ENCODE peak calls at places on chromosomes 7 and 10, in five cellular contexts. One of them, this sample, is unnamed.

GRCh38 chr7:129213828-129214227 is 11.0 kb upstream of the AHCYL2 start:
- DNase-seq in CD8-positive, alpha-beta T cell: no peak
- DNase-seq in right cardiac atrium: no peak
- DNase-seq in PC-3: peak; percentile 30
- DNase-seq in sigmoid colon: peak; percentile 52
- DNase-seq in this sample: no peak

GRCh38 chr7:155983176-155983815 is 171.0 kb upstream of the SHH start:
- DNase-seq in CD8-positive, alpha-beta T cell: no peak
- DNase-seq in right cardiac atrium: no peak
- DNase-seq in PC-3: no peak
- DNase-seq in sigmoid colon: peak; percentile 51
- DNase-seq in this sample: no peak

GRCh38 chr10:58647770-58648169 is 135.1 kb downstream of the BICC1 start:
- DNase-seq in CD8-positive, alpha-beta T cell: no peak
- DNase-seq in right cardiac atrium: no peak
- DNase-seq in PC-3: no peak
- DNase-seq in sigmoid colon: no peak
- DNase-seq in this sample: no peak

GRCh38 chr10:14687340-14687739 is 87.4 kb downstream of the FAM107B start:
- DNase-seq in CD8-positive, alpha-beta T cell: no peak
- DNase-seq in right cardiac atrium: no peak
- DNase-seq in PC-3: peak; percentile 2
- DNase-seq in sigmoid colon: no peak
- DNase-seq in this sample: no peak

GRCh38 chr10:36450385-36450784 is 675.0 kb upstream of the ANKRD30A start:
- DNase-seq in CD8-positive, alpha-beta T cell: no peak
- DNase-seq in right cardiac atrium: peak; percentile 53
- DNase-seq in PC-3: no peak
- DNase-seq in sigmoid colon: peak; percentile 65
- DNase-seq in this sample: no peak

GRCh38 chr7:39199951-39200350 is 222.2 kb downstream of the POU6F2 start:
- DNase-seq in CD8-positive, alpha-beta T cell: no peak
- DNase-seq in right cardiac atrium: no peak
- DNase-seq in PC-3: no peak
- DNase-seq in sigmoid colon: no peak
- DNase-seq in this sample: no peak

GRCh38 chr10:103986360-103986759 is 19.4 kb downstream of the SLK start:
- DNase-seq in CD8-positive, alpha-beta T cell: no peak
- DNase-seq in right cardiac atrium: no peak
- DNase-seq in PC-3: no peak
- DNase-seq in sigmoid colon: no peak
- DNase-seq in this sample: no peak

GRCh38 chr7:148129023-148129422 is 461.5 kb upstream of the C7orf33 start:
- DNase-seq in CD8-positive, alpha-beta T cell: no peak
- DNase-seq in right cardiac atrium: no peak
- DNase-seq in PC-3: no peak
- DNase-seq in sigmoid colon: no peak
- DNase-seq in this sample: no peak

GRCh38 chr7:94276046-94276445 is 118.6 kb upstream of the COL1A2 start:
- DNase-seq in CD8-positive, alpha-beta T cell: no peak
- DNase-seq in right cardiac atrium: no peak
- DNase-seq in PC-3: no peak
- DNase-seq in sigmoid colon: no peak
- DNase-seq in this sample: no peak

GRCh38 chr7:151796871-151797270 is 80.0 kb downstream of the PRKAG2 start:
- DNase-seq in CD8-positive, alpha-beta T cell: no peak
- DNase-seq in right cardiac atrium: peak; percentile 55
- DNase-seq in PC-3: no peak
- DNase-seq in sigmoid colon: no peak
- DNase-seq in this sample: peak; percentile 53

GRCh38 chr10:70115948-70116682 is 16.5 kb downstream of the AIFM2 start:
- DNase-seq in CD8-positive, alpha-beta T cell: peak; percentile 25
- DNase-seq in right cardiac atrium: no peak
- DNase-seq in PC-3: peak; percentile 86
- DNase-seq in sigmoid colon: peak; percentile 74
- DNase-seq in this sample: no peak

GRCh38 chr7:974172-974571 is 1.2 kb downstream of the COX19 start:
- DNase-seq in CD8-positive, alpha-beta T cell: no peak
- DNase-seq in right cardiac atrium: no peak
- DNase-seq in PC-3: no peak
- DNase-seq in sigmoid colon: no peak
- DNase-seq in this sample: no peak

GRCh38 chr7:159136846-159137245 is 7.8 kb downstream of the VIPR2 start:
- DNase-seq in CD8-positive, alpha-beta T cell: no peak
- DNase-seq in right cardiac atrium: no peak
- DNase-seq in PC-3: no peak
- DNase-seq in sigmoid colon: no peak
- DNase-seq in this sample: no peak

GRCh38 chr7:131626643-131627042 is 70.2 kb upstream of the PODXL start:
- DNase-seq in CD8-positive, alpha-beta T cell: no peak
- DNase-seq in right cardiac atrium: no peak
- DNase-seq in PC-3: no peak
- DNase-seq in sigmoid colon: no peak
- DNase-seq in this sample: no peak

GRCh38 chr7:159125944-159126248 is 18.8 kb downstream of the VIPR2 start:
- DNase-seq in CD8-positive, alpha-beta T cell: no peak
- DNase-seq in right cardiac atrium: no peak
- DNase-seq in PC-3: no peak
- DNase-seq in sigmoid colon: peak; percentile 74
- DNase-seq in this sample: no peak

GRCh38 chr10:22624289-22624738 is 90.1 kb downstream of the PIP4K2A start:
- DNase-seq in CD8-positive, alpha-beta T cell: no peak
- DNase-seq in right cardiac atrium: no peak
- DNase-seq in PC-3: peak; percentile 89
- DNase-seq in sigmoid colon: no peak
- DNase-seq in this sample: no peak
- H3K4me1 ChIP-seq in CD8-positive, alpha-beta T cell: peaks cover 97% of the 10 kb centered on the region
- H3K4me1 ChIP-seq in right cardiac atrium: peaks cover 17% of the 10 kb centered on the region
- H3K4me1 ChIP-seq in PC-3: peaks cover 88% of the 10 kb centered on the region
- H3K4me1 ChIP-seq in sigmoid colon: no peaks in the 10 kb centered on the region
- H3K4me1 ChIP-seq in this sample: peaks cover 67% of the 10 kb centered on the region

GRCh38 chr10:119396008-119396708 is 146.4 kb downstream of the RGS10 start:
- DNase-seq in CD8-positive, alpha-beta T cell: no peak
- DNase-seq in right cardiac atrium: peak; percentile 44
- DNase-seq in PC-3: no peak
- DNase-seq in sigmoid colon: no peak
- DNase-seq in this sample: no peak
- H3K27ac ChIP-seq in CD8-positive, alpha-beta T cell: no peak overlapping the region
- H3K27ac ChIP-seq in right cardiac atrium: no peak overlapping the region
- H3K27ac ChIP-seq in PC-3: no peak overlapping the region
- H3K27ac ChIP-seq in sigmoid colon: peak overlapping the region; percentile 64
- H3K27ac ChIP-seq in this sample: peak overlapping the region; percentile 77

DNA sequence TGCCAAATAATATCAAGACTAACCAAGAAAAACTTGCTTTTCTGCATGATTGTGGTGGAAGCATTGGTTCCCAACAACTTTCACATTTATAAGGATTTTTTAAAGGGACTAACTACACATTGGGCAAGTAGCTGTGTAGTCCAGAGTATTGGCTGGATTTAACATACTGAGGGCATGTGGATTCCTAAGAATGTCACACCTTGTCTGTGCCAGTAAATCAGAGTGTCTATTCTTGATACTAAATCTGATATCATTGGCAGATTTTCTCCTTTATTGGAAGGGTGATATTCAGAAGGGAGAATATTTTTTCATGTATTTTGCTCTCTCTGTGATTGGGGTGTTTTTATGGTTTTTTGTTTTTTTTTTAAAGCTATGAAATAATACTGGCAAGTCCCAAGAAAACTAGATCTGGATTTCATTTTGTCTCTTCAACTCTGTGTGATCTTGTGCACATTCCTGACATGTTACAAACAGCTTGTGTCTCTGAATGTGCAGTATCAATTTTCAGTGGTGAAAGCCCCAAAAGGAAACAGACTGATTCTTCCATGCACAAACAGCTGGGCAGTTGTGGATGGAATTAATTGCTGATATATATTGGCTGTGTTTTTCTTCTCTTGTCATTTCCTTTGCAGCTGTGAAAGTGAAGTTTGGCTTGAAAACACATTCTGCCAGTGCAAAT is 67.3 kb downstream of the ADD3 start:
- DNase-seq in CD8-positive, alpha-beta T cell: no peak
- DNase-seq in right cardiac atrium: no peak
- DNase-seq in PC-3: peak; percentile 35
- DNase-seq in sigmoid colon: no peak
- DNase-seq in this sample: no peak
- H3K4me1 ChIP-seq in CD8-positive, alpha-beta T cell: peaks cover 81% of the 10 kb centered on the region
- H3K4me1 ChIP-seq in right cardiac atrium: peaks cover 14% of the 10 kb centered on the region
- H3K4me1 ChIP-seq in PC-3: peaks cover 33% of the 10 kb centered on the region
- H3K4me1 ChIP-seq in sigmoid colon: no peaks in the 10 kb centered on the region
- H3K4me1 ChIP-seq in this sample: peaks cover 73% of the 10 kb centered on the region

GRCh38 chr7:23687011-23687410 is 7.0 kb downstream of the FAM221A start:
- DNase-seq in CD8-positive, alpha-beta T cell: no peak
- DNase-seq in right cardiac atrium: no peak
- DNase-seq in PC-3: peak; percentile 38
- DNase-seq in sigmoid colon: no peak
- DNase-seq in this sample: no peak

GRCh38 chr7:23691320-23691719 is 11.3 kb downstream of the FAM221A start:
- DNase-seq in CD8-positive, alpha-beta T cell: no peak
- DNase-seq in right cardiac atrium: no peak
- DNase-seq in PC-3: peak; percentile 62
- DNase-seq in sigmoid colon: no peak
- DNase-seq in this sample: no peak

GRCh38 chr7:23680417-23681405 is 712 bp downstream of the FAM221A start:
- DNase-seq in CD8-positive, alpha-beta T cell: peak; percentile 10
- DNase-seq in right cardiac atrium: peak; percentile 74
- DNase-seq in PC-3: peak; percentile 77
- DNase-seq in sigmoid colon: peak; percentile 80
- DNase-seq in this sample: peak; percentile 83

GRCh38 chr7:23689165-23689564 is 9.2 kb downstream of the FAM221A start:
- DNase-seq in CD8-positive, alpha-beta T cell: no peak
- DNase-seq in right cardiac atrium: no peak
- DNase-seq in PC-3: no peak
- DNase-seq in sigmoid colon: no peak
- DNase-seq in this sample: no peak

GRCh38 chr7:23685770-23686169 is 5.8 kb downstream of the FAM221A start:
- DNase-seq in CD8-positive, alpha-beta T cell: no peak
- DNase-seq in right cardiac atrium: no peak
- DNase-seq in PC-3: peak; percentile 35
- DNase-seq in sigmoid colon: no peak
- DNase-seq in this sample: no peak
- H3K27ac ChIP-seq in CD8-positive, alpha-beta T cell: no peak overlapping the region
- H3K27ac ChIP-seq in right cardiac atrium: no peak overlapping the region
- H3K27ac ChIP-seq in PC-3: no peak overlapping the region
- H3K27ac ChIP-seq in sigmoid colon: no peak overlapping the region
- H3K27ac ChIP-seq in this sample: no peak overlapping the region

GRCh38 chr10:121593267-121593666 is 5.0 kb downstream of the FGFR2 start:
- DNase-seq in CD8-positive, alpha-beta T cell: no peak
- DNase-seq in right cardiac atrium: no peak
- DNase-seq in PC-3: no peak
- DNase-seq in sigmoid colon: peak; percentile 65
- DNase-seq in this sample: no peak

GRCh38 chr10:121591186-121591585 is 7.1 kb downstream of the FGFR2 start:
- DNase-seq in CD8-positive, alpha-beta T cell: no peak
- DNase-seq in right cardiac atrium: no peak
- DNase-seq in PC-3: no peak
- DNase-seq in sigmoid colon: peak; percentile 40
- DNase-seq in this sample: no peak

GRCh38 chr10:121593676-121594075 is 4.6 kb downstream of the FGFR2 start:
- DNase-seq in CD8-positive, alpha-beta T cell: no peak
- DNase-seq in right cardiac atrium: no peak
- DNase-seq in PC-3: no peak
- DNase-seq in sigmoid colon: peak; percentile 61
- DNase-seq in this sample: no peak

GRCh38 chr10:121590772-121591171 is 7.5 kb downstream of the FGFR2 start:
- DNase-seq in CD8-positive, alpha-beta T cell: no peak
- DNase-seq in right cardiac atrium: no peak
- DNase-seq in PC-3: no peak
- DNase-seq in sigmoid colon: peak; percentile 21
- DNase-seq in this sample: no peak

GRCh38 chr10:121592155-121592890 is 5.9 kb downstream of the FGFR2 start:
- DNase-seq in CD8-positive, alpha-beta T cell: no peak
- DNase-seq in right cardiac atrium: no peak
- DNase-seq in PC-3: no peak
- DNase-seq in sigmoid colon: peak; percentile 42
- DNase-seq in this sample: no peak
- H3K4me1 ChIP-seq in CD8-positive, alpha-beta T cell: no peaks in the 10 kb centered on the region
- H3K4me1 ChIP-seq in right cardiac atrium: no peaks in the 10 kb centered on the region
- H3K4me1 ChIP-seq in PC-3: no peaks in the 10 kb centered on the region
- H3K4me1 ChIP-seq in sigmoid colon: no peaks in the 10 kb centered on the region
- H3K4me1 ChIP-seq in this sample: peaks cover 5% of the 10 kb centered on the region

DNA sequence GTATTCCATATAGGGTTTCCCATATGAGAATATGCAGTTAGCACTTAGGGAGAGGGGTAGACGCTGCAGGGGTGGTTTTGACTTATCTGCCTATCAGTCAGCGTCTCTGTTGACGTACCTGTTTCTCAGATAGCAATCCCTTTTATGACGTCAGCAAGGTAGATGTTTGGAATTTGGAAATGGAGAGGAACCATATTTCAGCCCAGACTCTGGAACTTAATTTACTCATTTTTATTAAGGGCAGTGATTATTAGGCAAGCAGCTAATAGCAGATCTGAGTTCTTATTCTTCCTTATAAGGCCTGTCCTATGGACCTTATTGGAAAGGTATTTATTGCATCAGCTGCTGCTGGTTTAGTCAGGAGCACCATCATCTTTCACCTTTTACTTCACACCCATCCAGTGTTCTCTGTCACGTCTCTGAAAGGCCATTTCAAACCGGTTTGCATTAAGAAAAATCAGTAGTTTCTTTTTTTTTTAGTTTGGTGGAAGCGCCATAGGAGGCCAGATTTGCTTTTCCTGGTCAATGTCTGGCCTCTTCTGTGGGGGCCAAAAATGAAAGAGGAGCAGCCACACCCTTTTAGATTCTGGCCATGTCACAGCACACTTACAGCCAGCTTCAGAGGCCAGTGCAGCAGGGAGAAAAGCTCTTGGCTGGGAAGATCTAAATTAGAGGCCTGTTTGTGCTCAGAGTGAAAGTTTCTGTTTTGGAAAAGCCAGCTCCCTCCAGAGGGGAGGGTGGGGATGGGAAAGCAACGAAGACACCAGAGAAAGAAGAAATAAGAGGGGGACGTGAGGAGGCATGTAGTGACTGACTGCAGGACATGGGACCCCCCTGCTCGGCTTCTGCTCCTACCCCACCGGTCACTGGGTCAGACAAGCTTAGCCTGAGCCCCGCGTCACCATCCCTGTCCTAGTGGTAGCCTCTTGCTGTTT is 146.3 kb downstream of the TCF7L2 start:
- DNase-seq in CD8-positive, alpha-beta T cell: no peak
- DNase-seq in right cardiac atrium: no peak
- DNase-seq in PC-3: no peak
- DNase-seq in sigmoid colon: peak; percentile 79
- DNase-seq in this sample: no peak
- H3K27ac ChIP-seq in CD8-positive, alpha-beta T cell: no peak overlapping the region
- H3K27ac ChIP-seq in right cardiac atrium: peak overlapping the region; percentile 9
- H3K27ac ChIP-seq in PC-3: no peak overlapping the region
- H3K27ac ChIP-seq in sigmoid colon: peak overlapping the region; percentile 58
- H3K27ac ChIP-seq in this sample: no peak overlapping the region

GRCh38 chr7:36287371-36288241 is 102.1 kb upstream of the ANLN start:
- DNase-seq in CD8-positive, alpha-beta T cell: no peak
- DNase-seq in right cardiac atrium: no peak
- DNase-seq in PC-3: peak; percentile 67
- DNase-seq in sigmoid colon: no peak
- DNase-seq in this sample: no peak
- H3K4me1 ChIP-seq in CD8-positive, alpha-beta T cell: peaks cover 65% of the 10 kb centered on the region
- H3K4me1 ChIP-seq in right cardiac atrium: peaks cover 5% of the 10 kb centered on the region
- H3K4me1 ChIP-seq in PC-3: peaks cover 61% of the 10 kb centered on the region
- H3K4me1 ChIP-seq in sigmoid colon: no peaks in the 10 kb centered on the region
- H3K4me1 ChIP-seq in this sample: peaks cover 49% of the 10 kb centered on the region

GRCh38 chr10:51366044-51366443 is 291.8 kb downstream of the PRKG1 start:
- DNase-seq in CD8-positive, alpha-beta T cell: no peak
- DNase-seq in right cardiac atrium: no peak
- DNase-seq in PC-3: no peak
- DNase-seq in sigmoid colon: no peak
- DNase-seq in this sample: no peak
- H3K27ac ChIP-seq in CD8-positive, alpha-beta T cell: no peak overlapping the region
- H3K27ac ChIP-seq in right cardiac atrium: no peak overlapping the region
- H3K27ac ChIP-seq in PC-3: no peak overlapping the region
- H3K27ac ChIP-seq in sigmoid colon: peak overlapping the region; percentile 34
- H3K27ac ChIP-seq in this sample: no peak overlapping the region

This sample was measured in lower lobe of right lung.